ENCODE peak calls at places on chromosomes 7 and 10, in seven cellular contexts. C is cardiac muscle cell, Z is hepatocyte, X is aorta, F is neuronal stem cell, S is A549, T is SJSA1. V is an unnamed sample.

GRCh38 chr7:40972426-40972825 is 730.5 kb downstream of the INHBA start:
- DNase-seq in C (no peak), Z (no peak), F (no peak), S (no peak), T (no peak), X (no peak), V (no peak)

GRCh38 chr7:6420680-6421079 is 27.1 kb downstream of the DAGLB start:
- DNase-seq in C (no peak), X (no peak), T (no peak), F (no peak), Z (no peak), S (no peak), V (no peak)

GRCh38 chr10:43308986-43309385 is 42.1 kb upstream of the RASGEF1A start:
- DNase-seq in C (peak), S (no peak), F (no peak), Z (no peak), X (no peak), T (no peak), V (no peak)

GRCh38 chr7:155382802-155383171 is 75.1 kb upstream of the EN2 start:
- DNase-seq in X (no peak), Z (no peak), S (no peak), C (no peak), T (no peak), F (no peak), V (no peak)

GRCh38 chr10:110208614-110209398 is 1.4 kb downstream of the MXI1 start:
- DNase-seq in S (peak), Z (peak), F (no peak), T (no peak), C (peak), X (peak), V (peak)

GRCh38 chr10:3720228-3721019 is 64.6 kb downstream of the KLF6 start:
- DNase-seq in X (no peak), S (no peak), Z (peak), T (no peak), F (no peak), C (peak), V (no peak)

GRCh38 chr7:148905093-148905666 is 21.1 kb upstream of the EZH2 start:
- DNase-seq in X (peak), F (no peak), S (no peak), T (no peak), Z (no peak), C (no peak), V (no peak)

GRCh38 chr7:102004229-102004628 is 186.8 kb downstream of the CUX1 start:
- DNase-seq in X (no peak), T (no peak), C (peak), F (no peak), Z (no peak), S (no peak), V (no peak)

GRCh38 chr10:103870503-103870902 is 15.1 kb upstream of the SH3PXD2A start:
- DNase-seq in T (no peak), Z (no peak), F (no peak), X (no peak), C (peak), S (no peak), V (peak)

GRCh38 chr10:57979466-57979865 is 288.2 kb downstream of the IPMK start:
- DNase-seq in X (no peak), T (no peak), F (no peak), C (peak), S (no peak), Z (peak), V (no peak)

GRCh38 chr10:6014241-6014761 is 37.0 kb upstream of the IL15RA start:
- DNase-seq in S (peak), C (peak), Z (peak), X (no peak), T (no peak), F (no peak), V (peak)

GRCh38 chr10:103512591-103513382 is 19.3 kb downstream of the NEURL1 start:
- DNase-seq in F (no peak), Z (peak), S (no peak), X (no peak), C (no peak), T (no peak), V (no peak)

GRCh38 chr10:21989453-21990154 is 13.9 kb downstream of the DNAJC1 start:
- DNase-seq in X (no peak), F (peak), S (peak), T (no peak), C (peak), Z (peak), V (peak)

GRCh38 chr7:144568234-144568633 is 164.7 kb upstream of the NOBOX start:
- DNase-seq in Z (no peak), S (no peak), C (no peak), T (no peak), X (no peak), F (no peak), V (no peak)

GRCh38 chr7:123979876-123980275 is 53.0 kb downstream of the TMEM229A start:
- DNase-seq in C (peak), T (no peak), X (no peak), S (no peak), F (no peak), Z (peak), V (no peak)

GRCh38 chr10:5507649-5508131 is 8.3 kb upstream of the CALML5 start:
- DNase-seq in T (no peak), C (no peak), X (peak), F (no peak), S (no peak), Z (no peak), V (no peak)

GRCh38 chr7:55483061-55483460 is 89.2 kb downstream of the VOPP1 start:
- DNase-seq in F (no peak), T (peak), X (no peak), S (no peak), Z (no peak), C (no peak), V (no peak)

GRCh38 chr7:11082552-11083213 is 109.0 kb downstream of the PHF14 start:
- DNase-seq in Z (peak), S (peak), C (peak), T (no peak), X (no peak), F (no peak), V (no peak)

GRCh38 chr7:11082121-11082520 is 108.4 kb downstream of the PHF14 start:
- DNase-seq in X (no peak), S (no peak), T (no peak), C (no peak), Z (no peak), F (no peak), V (no peak)

GRCh38 chr7:11078242-11078834 is 104.7 kb downstream of the PHF14 start:
- DNase-seq in S (no peak), Z (no peak), C (no peak), T (no peak), F (no peak), X (no peak), V (no peak)

GRCh38 chr7:11079907-11080306 is 106.2 kb downstream of the PHF14 start:
- DNase-seq in T (no peak), X (no peak), F (no peak), C (no peak), S (no peak), Z (no peak), V (no peak)

GRCh38 chr7:11083214-11083568 is 109.5 kb downstream of the PHF14 start:
- DNase-seq in S (no peak), C (no peak), F (no peak), X (no peak), Z (peak), T (no peak), V (no peak)
- H3K27ac ChIP-seq in S (peak), C (peak), F (no peak), X (no peak), Z (peak), T (no peak), V (no peak)

GRCh38 chr7:131057524-131058065 is 270.1 kb upstream of the MKLN1 start:
- DNase-seq in S (no peak), C (peak), X (no peak), F (no peak), T (no peak), Z (no peak), V (no peak)
- H3K27ac ChIP-seq in S (no peak), C (no peak), X (no peak), F (no peak), T (peak), Z (peak), V (no peak)

GRCh38 chr7:4749798-4750197 is 25.6 kb upstream of the AP5Z1 start:
- DNase-seq in C (no peak), T (no peak), Z (no peak), S (no peak), X (no peak), F (no peak), V (no peak)
- H3K27ac ChIP-seq in C (peak), T (no peak), Z (no peak), S (peak), X (no peak), F (no peak), V (no peak)

DNA sequence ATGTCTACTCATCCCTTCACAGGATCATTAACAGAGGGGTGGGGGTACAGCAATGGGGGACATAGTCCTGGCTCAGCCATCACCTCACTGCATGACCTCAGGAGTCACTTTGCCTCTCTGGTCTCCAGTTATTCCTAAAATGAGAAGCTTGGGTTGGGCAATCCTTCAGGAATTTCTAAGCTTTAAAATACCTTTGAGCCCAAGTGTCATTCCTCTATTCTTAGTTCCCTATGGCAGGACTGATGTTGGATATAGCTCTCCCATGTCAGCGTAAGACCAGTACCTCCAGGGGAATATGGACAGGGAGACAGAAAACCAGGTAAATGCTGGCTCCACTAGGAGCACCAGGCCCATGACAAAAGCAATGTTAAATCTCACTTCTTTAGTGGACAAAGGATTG is 34.5 kb downstream of the BLNK start:
- DNase-seq in X (no peak), F (no peak), S (no peak), Z (no peak), T (no peak), C (no peak), V (no peak)
- H3K27ac ChIP-seq in X (no peak), F (no peak), S (no peak), Z (no peak), T (no peak), C (no peak), V (no peak)

GRCh38 chr10:85544956-85545355 is 821.6 kb downstream of the GRID1 start:
- DNase-seq in Z (no peak), X (no peak), S (no peak), T (peak), C (no peak), F (no peak), V (no peak)

GRCh38 chr10:85545874-85546273 is 820.7 kb downstream of the GRID1 start:
- DNase-seq in T (no peak), F (no peak), Z (no peak), X (no peak), S (no peak), C (no peak), V (no peak)

GRCh38 chr10:85547460-85548023 is 819.1 kb downstream of the GRID1 start:
- DNase-seq in X (no peak), S (no peak), Z (no peak), F (no peak), T (no peak), C (no peak), V (no peak)

GRCh38 chr10:85542936-85543730 is 823.5 kb downstream of the GRID1 start:
- DNase-seq in T (no peak), F (peak), Z (no peak), S (no peak), X (no peak), C (no peak), V (no peak)

GRCh38 chr10:85548038-85548437 is 818.6 kb downstream of the GRID1 start:
- DNase-seq in S (peak), T (peak), C (peak), F (peak), X (no peak), Z (peak), V (peak)
- H3K27ac ChIP-seq in S (peak), T (peak), C (no peak), F (no peak), X (no peak), Z (no peak), V (no peak)

GRCh38 chr7:134804351-134804750 is 24.9 kb downstream of the CALD1 start:
- DNase-seq in S (no peak), T (no peak), F (no peak), X (no peak), C (peak), Z (no peak), V (peak)
- H3K27ac ChIP-seq in S (no peak), T (peak), F (no peak), X (peak), C (no peak), Z (peak), V (peak)

GRCh38 chr7:90736968-90737939 is 141.1 kb downstream of the CDK14 start:
- DNase-seq in X (no peak), Z (no peak), S (no peak), C (no peak), F (no peak), T (no peak), V (no peak)
- H3K27ac ChIP-seq in X (no peak), Z (no peak), S (no peak), C (no peak), F (no peak), T (no peak), V (no peak)

GRCh38 chr7:4612237-4612636 is 69.9 kb upstream of the FOXK1 start:
- DNase-seq in Z (no peak), X (peak), F (no peak), C (no peak), S (no peak), T (no peak), V (no peak)

GRCh38 chr7:4612939-4613841 is 68.9 kb upstream of the FOXK1 start:
- DNase-seq in C (peak), S (no peak), Z (no peak), F (no peak), T (no peak), X (peak), V (peak)

GRCh38 chr7:4610768-4611467 is 71.2 kb upstream of the FOXK1 start:
- DNase-seq in C (peak), Z (peak), S (peak), X (peak), F (peak), T (no peak), V (peak)

GRCh38 chr7:4616116-4616515 is 66.0 kb upstream of the FOXK1 start:
- DNase-seq in C (no peak), F (no peak), T (no peak), S (no peak), Z (no peak), X (no peak), V (no peak)

DNA sequence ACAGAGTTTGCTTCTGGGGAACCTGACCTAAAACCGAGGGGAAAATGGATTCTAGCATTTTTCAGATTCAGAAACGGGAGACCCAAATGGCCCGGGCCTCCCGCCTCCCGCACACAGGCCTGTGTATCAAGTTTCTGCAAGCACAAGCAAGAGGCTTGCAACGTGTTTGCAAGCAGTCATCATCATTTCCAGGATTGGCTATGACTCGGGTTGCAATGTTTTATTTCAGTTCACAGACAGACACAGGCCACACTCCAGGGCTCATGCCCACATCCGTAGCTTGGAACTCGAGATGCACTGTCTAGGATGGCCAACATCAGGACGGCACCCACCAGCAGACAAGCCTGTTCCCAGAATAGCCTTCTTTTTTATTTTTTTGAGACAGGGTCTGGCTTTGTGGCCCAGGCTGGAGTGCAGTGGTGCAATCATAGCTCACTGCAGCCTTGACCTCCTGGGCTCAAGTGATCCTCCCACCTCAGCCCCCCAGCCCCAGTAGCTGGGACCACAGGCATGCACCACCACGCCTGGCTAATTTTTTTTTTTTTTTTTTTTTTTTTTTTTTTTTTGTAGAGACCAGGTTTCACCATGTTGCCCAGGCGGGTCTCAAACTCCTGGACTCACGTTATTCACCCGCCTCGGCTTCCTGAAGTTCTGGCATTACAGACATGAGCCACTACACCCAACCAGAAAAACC is 68.1 kb upstream of the FOXK1 start:
- DNase-seq in S (no peak), C (peak), X (no peak), F (no peak), Z (peak), T (no peak), V (peak)
- H3K27ac ChIP-seq in S (peak), C (no peak), X (no peak), F (no peak), Z (peak), T (peak), V (no peak)

GRCh38 chr7:111232249-111233084 is 141.5 kb downstream of the LRRN3 start:
- DNase-seq in Z (no peak), S (peak), F (no peak), C (peak), X (no peak), T (no peak), V (no peak)
- H3K27ac ChIP-seq in Z (peak), S (peak), F (no peak), C (no peak), X (no peak), T (peak), V (no peak)

GRCh38 chr10:72243822-72244437 is 27.9 kb upstream of the ASCC1 start:
- DNase-seq in X (no peak), Z (peak), S (peak), T (peak), F (no peak), C (peak), V (peak)
- H3K27ac ChIP-seq in X (peak), Z (peak), S (peak), T (peak), F (no peak), C (peak), V (no peak)

V was measured in SJCRH30.